ENCODE peak calls at places on chromosomes 5 and 9, in five cellular contexts. One of them, this sample, is unnamed. For H3K4me1, the result is how much of the 10 kb centered on the place peaks cover.

GRCh38 chr5:170597109-170597741 is 93.4 kb downstream of the KCNIP1 start:
- DNase-seq in stomach: no peak
- DNase-seq in adrenal gland: peak
- DNase-seq in GM23338: no peak
- DNase-seq in esophagus squamous epithelium: no peak
- DNase-seq in this sample: no peak

GRCh38 chr5:77394064-77394716 is 97.9 kb downstream of the WDR41 start:
- DNase-seq in stomach: no peak
- DNase-seq in adrenal gland: no peak
- DNase-seq in GM23338: no peak
- DNase-seq in esophagus squamous epithelium: no peak
- DNase-seq in this sample: no peak

GRCh38 chr5:150036513-150036912 is 36.0 kb downstream of the HMGXB3 start:
- DNase-seq in stomach: no peak
- DNase-seq in adrenal gland: peak
- DNase-seq in GM23338: no peak
- DNase-seq in esophagus squamous epithelium: no peak
- DNase-seq in this sample: no peak

GRCh38 chr9:37559125-37559524 is 17.1 kb downstream of the FBXO10 start:
- DNase-seq in stomach: no peak
- DNase-seq in adrenal gland: no peak
- DNase-seq in GM23338: peak
- DNase-seq in esophagus squamous epithelium: no peak
- DNase-seq in this sample: no peak

GRCh38 chr5:138597660-138598400 is 22.6 kb upstream of the HSPA9 start:
- DNase-seq in stomach: no peak
- DNase-seq in adrenal gland: peak
- DNase-seq in GM23338: no peak
- DNase-seq in esophagus squamous epithelium: no peak
- DNase-seq in this sample: no peak

GRCh38 chr9:133347515-133347984 is 381 bp downstream of the MED22 start:
- DNase-seq in stomach: no peak
- DNase-seq in adrenal gland: no peak
- DNase-seq in GM23338: peak
- DNase-seq in esophagus squamous epithelium: no peak
- DNase-seq in this sample: no peak

GRCh38 chr9:133955821-133956411 is 36.2 kb downstream of the VAV2 start:
- DNase-seq in stomach: no peak
- DNase-seq in adrenal gland: no peak
- DNase-seq in GM23338: peak
- DNase-seq in esophagus squamous epithelium: no peak
- DNase-seq in this sample: peak

GRCh38 chr9:97705354-97705950 is 8.3 kb upstream of the XPA start:
- DNase-seq in stomach: no peak
- DNase-seq in adrenal gland: no peak
- DNase-seq in GM23338: no peak
- DNase-seq in esophagus squamous epithelium: no peak
- DNase-seq in this sample: no peak

GRCh38 chr5:175815126-175815913 is 56.1 kb upstream of the CPLX2 start:
- DNase-seq in stomach: no peak
- DNase-seq in adrenal gland: no peak
- DNase-seq in GM23338: no peak
- DNase-seq in esophagus squamous epithelium: no peak
- DNase-seq in this sample: no peak

GRCh38 chr9:138077126-138077525 is 199.5 kb downstream of the CACNA1B start:
- DNase-seq in stomach: peak
- DNase-seq in adrenal gland: no peak
- DNase-seq in GM23338: no peak
- DNase-seq in esophagus squamous epithelium: no peak
- DNase-seq in this sample: no peak

GRCh38 chr9:99491408-99492259 is 269.6 kb downstream of the SEC61B start:
- DNase-seq in stomach: no peak
- DNase-seq in adrenal gland: no peak
- DNase-seq in GM23338: no peak
- DNase-seq in esophagus squamous epithelium: no peak
- DNase-seq in this sample: no peak

GRCh38 chr5:150931368-150931965 is 26.7 kb upstream of the ZNF300 start:
- DNase-seq in stomach: no peak
- DNase-seq in adrenal gland: no peak
- DNase-seq in GM23338: no peak
- DNase-seq in esophagus squamous epithelium: no peak
- DNase-seq in this sample: no peak

GRCh38 chr5:73985145-73985544 is 359.1 kb downstream of the ARHGEF28 start:
- DNase-seq in stomach: no peak
- DNase-seq in adrenal gland: no peak
- DNase-seq in GM23338: peak
- DNase-seq in esophagus squamous epithelium: no peak
- DNase-seq in this sample: no peak

GRCh38 chr9:94156549-94157407 is 72.5 kb downstream of the PTPDC1 start:
- DNase-seq in stomach: peak
- DNase-seq in adrenal gland: peak
- DNase-seq in GM23338: no peak
- DNase-seq in esophagus squamous epithelium: no peak
- DNase-seq in this sample: peak

GRCh38 chr9:105357937-105358336 is 89.9 kb upstream of the FSD1L start:
- DNase-seq in stomach: no peak
- DNase-seq in adrenal gland: no peak
- DNase-seq in GM23338: no peak
- DNase-seq in esophagus squamous epithelium: no peak
- DNase-seq in this sample: no peak

GRCh38 chr9:131447148-131447547 is 53.3 kb downstream of the PRRC2B start:
- DNase-seq in stomach: no peak
- DNase-seq in adrenal gland: no peak
- DNase-seq in GM23338: no peak
- DNase-seq in esophagus squamous epithelium: no peak
- DNase-seq in this sample: no peak

GRCh38 chr9:87711857-87712800 is 13.8 kb upstream of the CTSL start:
- DNase-seq in stomach: no peak
- DNase-seq in adrenal gland: peak
- DNase-seq in GM23338: peak
- DNase-seq in esophagus squamous epithelium: no peak
- DNase-seq in this sample: no peak

GRCh38 chr9:112093875-112094227 is 81.2 kb downstream of the SUSD1 start:
- DNase-seq in stomach: no peak
- DNase-seq in adrenal gland: no peak
- DNase-seq in GM23338: no peak
- DNase-seq in esophagus squamous epithelium: no peak
- DNase-seq in this sample: no peak

GRCh38 chr5:138180183-138180782 is 1.4 kb downstream of the KIF20A start:
- DNase-seq in stomach: no peak
- DNase-seq in adrenal gland: no peak
- DNase-seq in GM23338: peak
- DNase-seq in esophagus squamous epithelium: no peak
- DNase-seq in this sample: no peak

GRCh38 chr9:136995772-136996308 is 528 bp downstream of the CLIC3 start:
- DNase-seq in stomach: peak
- DNase-seq in adrenal gland: no peak
- DNase-seq in GM23338: no peak
- DNase-seq in esophagus squamous epithelium: no peak
- DNase-seq in this sample: no peak

GRCh38 chr9:136995370-136995769 is 998 bp downstream of the CLIC3 start:
- DNase-seq in stomach: no peak
- DNase-seq in adrenal gland: no peak
- DNase-seq in GM23338: no peak
- DNase-seq in esophagus squamous epithelium: no peak
- DNase-seq in this sample: no peak

GRCh38 chr9:136997830-136998234 is 1.5 kb upstream of the CLIC3 start:
- DNase-seq in stomach: no peak
- DNase-seq in adrenal gland: no peak
- DNase-seq in GM23338: no peak
- DNase-seq in esophagus squamous epithelium: no peak
- DNase-seq in this sample: no peak

GRCh38 chr9:136997355-136997754 is 987 bp upstream of the CLIC3 start:
- DNase-seq in stomach: no peak
- DNase-seq in adrenal gland: no peak
- DNase-seq in GM23338: no peak
- DNase-seq in esophagus squamous epithelium: no peak
- DNase-seq in this sample: no peak

DNA sequence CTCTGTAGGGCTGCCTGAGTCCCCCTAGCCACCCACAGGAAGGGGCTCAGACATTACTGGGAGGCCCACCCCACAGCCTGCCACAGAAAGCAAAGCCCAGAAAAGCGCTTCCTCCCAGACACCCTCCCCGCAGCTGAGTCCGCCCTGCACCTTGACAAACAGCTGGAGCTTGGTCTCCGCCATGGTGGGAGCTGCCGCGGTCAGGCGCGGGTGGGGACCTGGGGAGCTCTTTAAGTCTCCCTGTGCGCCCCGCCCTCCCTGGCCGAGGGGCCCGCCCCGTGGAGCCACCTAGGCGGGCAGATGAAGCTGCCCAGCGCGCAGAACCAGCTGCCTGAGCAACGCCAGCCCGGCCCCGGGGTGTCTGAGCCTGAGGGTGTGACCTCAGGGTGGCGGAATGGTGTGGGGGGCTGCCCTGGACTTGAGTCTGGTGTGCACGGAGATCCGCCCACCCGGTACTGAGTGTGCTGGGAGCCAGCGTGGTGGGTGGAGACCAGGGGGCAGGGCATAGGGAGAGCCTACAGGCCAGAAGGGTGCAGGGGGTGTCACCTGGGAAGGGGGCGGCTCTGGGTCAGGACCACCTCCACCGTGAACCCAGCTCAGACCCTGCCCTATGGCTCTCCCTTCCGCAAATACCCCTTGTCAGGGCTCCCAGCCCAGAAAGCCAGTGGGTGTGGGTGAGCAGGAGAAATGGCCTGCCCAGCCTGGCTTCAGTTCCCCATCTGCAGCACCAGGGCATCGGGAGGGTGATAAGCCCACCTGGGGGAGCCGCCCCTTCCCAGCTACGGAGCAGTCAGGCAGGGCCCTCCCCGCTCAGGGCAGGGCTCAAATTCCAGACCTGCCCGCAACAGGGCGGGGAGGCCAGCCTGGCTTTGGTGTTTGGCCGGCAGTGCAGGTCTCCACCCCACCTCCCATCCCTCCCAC is at the start of gene CLIC3:
- DNase-seq in stomach: peak
- DNase-seq in adrenal gland: no peak
- DNase-seq in GM23338: peak
- DNase-seq in esophagus squamous epithelium: no peak
- DNase-seq in this sample: no peak
- H3K4me1 ChIP-seq in stomach: half or more
- H3K4me1 ChIP-seq in adrenal gland: under half
- H3K4me1 ChIP-seq in GM23338: under half
- H3K4me1 ChIP-seq in esophagus squamous epithelium: half or more
- H3K4me1 ChIP-seq in this sample: under half

GRCh38 chr5:127909078-127909477 is 174.5 kb upstream of the SLC12A2 start:
- DNase-seq in stomach: no peak
- DNase-seq in adrenal gland: no peak
- DNase-seq in GM23338: peak
- DNase-seq in esophagus squamous epithelium: no peak
- DNase-seq in this sample: no peak
- TF ChIP-seq CTCF in stomach: no peak
- TF ChIP-seq CTCF in adrenal gland: peak
- TF ChIP-seq CTCF in GM23338: peak
- TF ChIP-seq CTCF in esophagus squamous epithelium: no peak
- TF ChIP-seq CTCF in this sample: peak

GRCh38 chr5:162272417-162272816 is 204.8 kb downstream of the GABRG2 start:
- DNase-seq in stomach: no peak
- DNase-seq in adrenal gland: no peak
- DNase-seq in GM23338: peak
- DNase-seq in esophagus squamous epithelium: no peak
- DNase-seq in this sample: no peak

GRCh38 chr5:162268694-162269481 is 201.3 kb downstream of the GABRG2 start:
- DNase-seq in stomach: no peak
- DNase-seq in adrenal gland: no peak
- DNase-seq in GM23338: no peak
- DNase-seq in esophagus squamous epithelium: no peak
- DNase-seq in this sample: no peak

GRCh38 chr5:162274684-162275083 is 207.1 kb downstream of the GABRG2 start:
- DNase-seq in stomach: no peak
- DNase-seq in adrenal gland: no peak
- DNase-seq in GM23338: peak
- DNase-seq in esophagus squamous epithelium: no peak
- DNase-seq in this sample: no peak
- H3K27ac ChIP-seq in stomach: no peak
- H3K27ac ChIP-seq in adrenal gland: no peak
- H3K27ac ChIP-seq in GM23338: peak
- H3K27ac ChIP-seq in esophagus squamous epithelium: no peak
- H3K27ac ChIP-seq in this sample: no peak

DNA sequence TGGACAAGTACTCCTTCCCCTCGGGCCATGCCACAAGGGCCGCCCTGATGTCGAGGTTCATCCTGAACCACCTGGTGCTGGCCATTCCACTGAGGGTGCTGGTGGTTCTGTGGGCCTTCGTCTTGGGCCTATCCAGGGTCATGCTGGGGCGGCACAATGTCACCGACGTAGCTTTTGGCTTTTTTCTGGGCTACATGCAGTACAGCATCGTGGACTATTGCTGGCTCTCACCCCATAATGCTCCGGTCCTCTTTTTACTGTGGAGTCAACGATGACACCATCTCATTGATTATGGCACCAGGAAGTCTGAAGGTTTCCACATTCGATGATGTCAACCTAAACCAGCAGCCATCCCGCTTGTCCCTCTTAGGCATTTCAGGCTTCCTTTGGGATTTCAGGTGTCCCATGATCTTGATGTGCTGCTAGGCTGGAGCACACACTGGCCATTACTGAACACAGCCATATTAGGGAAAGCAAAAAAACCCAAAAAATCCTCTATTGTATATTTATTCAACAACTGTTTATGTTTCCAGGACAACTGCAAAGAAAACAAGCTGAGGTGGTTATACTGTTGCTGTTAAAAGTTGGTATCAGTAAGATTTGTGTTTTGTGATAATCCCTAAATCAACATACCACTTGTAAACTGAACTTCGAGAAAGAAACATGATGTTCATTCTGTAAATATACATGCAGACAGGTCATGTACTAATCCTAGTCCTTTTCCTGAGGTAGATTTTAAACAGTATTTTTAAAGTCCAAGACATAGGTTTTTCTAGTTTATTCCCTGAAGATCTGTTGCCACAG is 1.1 kb downstream of the PLPP6 start:
- DNase-seq in stomach: no peak
- DNase-seq in adrenal gland: no peak
- DNase-seq in GM23338: peak
- DNase-seq in esophagus squamous epithelium: no peak
- DNase-seq in this sample: no peak
- H3K4me1 ChIP-seq in stomach: half or more
- H3K4me1 ChIP-seq in adrenal gland: under half
- H3K4me1 ChIP-seq in GM23338: under half
- H3K4me1 ChIP-seq in esophagus squamous epithelium: under half
- H3K4me1 ChIP-seq in this sample: under half

DNA sequence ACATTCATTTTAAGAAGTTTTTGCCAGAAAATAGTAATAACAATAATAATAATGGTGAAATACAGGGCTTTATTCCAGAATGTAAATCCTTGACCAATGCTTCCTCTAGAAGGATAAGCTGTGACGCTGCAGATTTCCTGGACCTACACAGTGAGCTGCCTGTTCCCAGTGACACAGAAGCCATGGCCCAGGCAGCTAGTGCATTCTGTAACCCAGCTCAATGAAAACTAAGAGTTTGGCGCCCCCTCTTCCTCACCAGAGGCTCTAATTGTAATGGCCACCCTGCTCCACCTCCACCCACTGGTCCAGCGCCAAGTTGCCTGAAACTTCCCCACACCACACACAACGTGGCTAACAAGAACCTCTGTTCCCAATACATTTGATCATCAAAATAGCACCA is 248.2 kb downstream of the CETN3 start:
- DNase-seq in stomach: peak
- DNase-seq in adrenal gland: peak
- DNase-seq in GM23338: peak
- DNase-seq in esophagus squamous epithelium: no peak
- DNase-seq in this sample: peak
- TF ChIP-seq CTCF in stomach: no peak
- TF ChIP-seq CTCF in adrenal gland: peak
- TF ChIP-seq CTCF in GM23338: peak
- TF ChIP-seq CTCF in esophagus squamous epithelium: no peak
- TF ChIP-seq CTCF in this sample: peak

GRCh38 chr9:129954868-129955550 is 88.0 kb downstream of the FNBP1 start:
- DNase-seq in stomach: no peak
- DNase-seq in adrenal gland: peak
- DNase-seq in GM23338: no peak
- DNase-seq in esophagus squamous epithelium: no peak
- DNase-seq in this sample: no peak
- H3K27ac ChIP-seq in stomach: peak
- H3K27ac ChIP-seq in adrenal gland: no peak
- H3K27ac ChIP-seq in GM23338: peak
- H3K27ac ChIP-seq in esophagus squamous epithelium: peak
- H3K27ac ChIP-seq in this sample: no peak

This sample was measured in right lobe of liver.